ENCODE peak calls at places on chromosomes 4 and X, in six cellular contexts. R, Y, I, F, X and L are unnamed samples.

GRCh38 chr4:173367946-173368345 is 2.8 kb upstream of the SAP30 start:
- DNase-seq in R (no peak), Y (peak; percentile 7), I (no peak), F (no peak), X (no peak), L (no peak)

GRCh38 chr4:47535567-47536147 is 50.6 kb downstream of the ATP10D start:
- DNase-seq in R (no peak), Y (no peak), I (no peak), F (no peak), X (no peak), L (no peak)

GRCh38 chrX:119374736-119375135 is 24.4 kb upstream of the SLC25A43 start:
- DNase-seq in R (no peak), Y (no peak), I (no peak), F (no peak), X (no peak), L (no peak)

GRCh38 chr4:23887989-23888388 is 1.9 kb downstream of the PPARGC1A start:
- DNase-seq in R (no peak), Y (no peak), I (no peak), F (no peak), X (no peak), L (no peak)

GRCh38 chr4:122163301-122163700 is 11.2 kb downstream of the BLTP1 start:
- DNase-seq in R (no peak), Y (no peak), I (no peak), F (no peak), X (no peak), L (no peak)

GRCh38 chr4:118254368-118254767 is 98.4 kb downstream of the PRSS12 start:
- DNase-seq in R (no peak), Y (no peak), I (no peak), F (no peak), X (no peak), L (no peak)

GRCh38 chr4:4524364-4524763 is 17.5 kb downstream of the STX18 start:
- DNase-seq in R (no peak), Y (peak; percentile 82), I (no peak), F (no peak), X (no peak), L (no peak)

GRCh38 chr4:8820178-8821102 is 51.2 kb downstream of the HMX1 start:
- DNase-seq in R (no peak), Y (no peak), I (no peak), F (peak; percentile 10), X (no peak), L (no peak)

GRCh38 chr4:134072137-134072536 is 129.5 kb downstream of the PABPC4L start:
- DNase-seq in R (no peak), Y (no peak), I (no peak), F (no peak), X (no peak), L (no peak)

GRCh38 chrX:123217077-123217476 is 33.0 kb downstream of the GRIA3 start:
- DNase-seq in R (no peak), Y (no peak), I (no peak), F (no peak), X (no peak), L (no peak)

GRCh38 chr4:176034936-176035335 is 30.7 kb upstream of the WDR17 start:
- DNase-seq in R (no peak), Y (no peak), I (no peak), F (no peak), X (no peak), L (no peak)

GRCh38 chrX:118271770-118272169 is 74.1 kb upstream of the WDR44 start:
- DNase-seq in R (no peak), Y (no peak), I (no peak), F (no peak), X (no peak), L (no peak)

GRCh38 chr4:66927937-66928336 is 617.4 kb downstream of the CENPC start:
- DNase-seq in R (peak; percentile 85), Y (no peak), I (peak; percentile 17), F (no peak), X (no peak), L (no peak)

GRCh38 chr4:57355066-57355465 is 244.9 kb upstream of the IGFBP7 start:
- DNase-seq in R (no peak), Y (no peak), I (no peak), F (no peak), X (no peak), L (no peak)

GRCh38 chr4:151688003-151688784 is 72.6 kb downstream of the GATB start:
- DNase-seq in R (no peak), Y (no peak), I (no peak), F (no peak), X (no peak), L (no peak)

GRCh38 chr4:2698504-2698903 is 57.6 kb downstream of the TNIP2 start:
- DNase-seq in R (no peak), Y (no peak), I (no peak), F (no peak), X (no peak), L (no peak)

GRCh38 chrX:68462197-68462596 is 28.9 kb upstream of the OPHN1 start:
- DNase-seq in R (no peak), Y (no peak), I (no peak), F (no peak), X (no peak), L (no peak)